ENCODE peak calls at places on chromosomes 4 and X, in ten cellular contexts. M, P, Z, F, I, Y, D, N, L and T are unnamed samples.

GRCh38 chrX:123818243-123818642 is 41.6 kb upstream of the XIAP start:
- DNase-seq in L (no peak), M (peak), D (no peak), Y (no peak), Z (no peak), P (no peak), F (no peak), N (no peak), I (no peak), T (no peak)

GRCh38 chr4:94925764-94926347 is 168.1 kb downstream of the BMPR1B start:
- DNase-seq in Y (no peak), I (no peak), P (no peak), L (no peak), D (no peak), F (no peak), Z (no peak), N (no peak), M (no peak), T (no peak)

GRCh38 chrX:134792077-134792476 is 133.8 kb upstream of the PLAC1 start:
- DNase-seq in D (no peak), M (peak), P (no peak), F (no peak), N (no peak), Y (no peak), I (no peak), Z (no peak), L (no peak), T (no peak)

GRCh38 chr4:55826986-55827385 is 7.4 kb downstream of the EXOC1L start:
- DNase-seq in N (no peak), Y (no peak), L (no peak), D (no peak), M (no peak), P (no peak), I (no peak), Z (no peak), F (no peak), T (no peak)

GRCh38 chr4:112423591-112423990 is 92.4 kb downstream of the NEUROG2 start:
- DNase-seq in P (no peak), L (no peak), N (peak), Y (no peak), F (no peak), M (peak), Z (no peak), I (no peak), D (no peak), T (no peak)

GRCh38 chr4:2064276-2064991 is 5.3 kb downstream of the NAT8L start:
- DNase-seq in Z (peak), N (no peak), D (no peak), Y (no peak), I (peak), M (no peak), L (no peak), P (peak), F (no peak), T (no peak)

GRCh38 chrX:101931494-101932248 is at the start of gene ZMAT1:
- DNase-seq in D (peak), F (peak), N (peak), Y (peak), M (peak), I (peak), P (peak), Z (peak), L (peak), T (peak)

GRCh38 chr4:75490155-75490554 is 24.0 kb downstream of the RCHY1 start:
- DNase-seq in P (no peak), L (no peak), Z (no peak), N (peak), I (no peak), Y (no peak), F (no peak), M (peak), D (no peak), T (no peak)

GRCh38 chr4:162061214-162061613 is 102.6 kb downstream of the FSTL5 start:
- DNase-seq in F (no peak), D (no peak), N (peak), L (no peak), Y (no peak), Z (no peak), P (no peak), I (no peak), M (no peak), T (no peak)

GRCh38 chrX:145825896-145826295 is 8.3 kb downstream of the SLITRK2 start:
- DNase-seq in F (no peak), P (no peak), N (peak), Y (peak), L (no peak), M (no peak), Z (no peak), D (no peak), I (no peak), T (no peak)

DNA sequence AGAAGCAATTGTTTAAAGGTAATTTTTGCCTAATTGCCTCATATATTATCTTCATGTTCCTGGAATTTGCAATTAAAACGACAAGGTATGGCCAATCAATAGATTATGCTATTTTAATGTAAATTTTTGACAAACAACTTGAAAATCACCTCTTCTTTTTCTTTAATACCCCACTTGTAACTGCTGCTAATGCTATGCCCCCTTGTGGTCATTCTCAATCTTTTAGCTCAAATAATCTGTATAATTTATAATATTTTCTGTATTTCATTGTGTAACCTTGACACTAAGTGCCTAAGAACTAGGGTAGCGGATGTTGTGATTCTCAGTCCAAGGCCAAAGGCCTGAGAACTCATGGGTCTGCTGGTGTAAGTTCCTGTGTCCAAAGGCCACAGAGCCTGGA is 831.7 kb upstream of the POU3F4 start:
- DNase-seq in P (no peak), Z (no peak), D (no peak), L (no peak), Y (no peak), M (no peak), N (no peak), I (no peak), F (no peak), T (no peak)
- TF ChIP-seq CTCF in P (no peak), Z (peak), D (peak), L (no peak), Y (no peak), M (peak), N (no peak), I (no peak), F (no peak), T (no peak)

DNA sequence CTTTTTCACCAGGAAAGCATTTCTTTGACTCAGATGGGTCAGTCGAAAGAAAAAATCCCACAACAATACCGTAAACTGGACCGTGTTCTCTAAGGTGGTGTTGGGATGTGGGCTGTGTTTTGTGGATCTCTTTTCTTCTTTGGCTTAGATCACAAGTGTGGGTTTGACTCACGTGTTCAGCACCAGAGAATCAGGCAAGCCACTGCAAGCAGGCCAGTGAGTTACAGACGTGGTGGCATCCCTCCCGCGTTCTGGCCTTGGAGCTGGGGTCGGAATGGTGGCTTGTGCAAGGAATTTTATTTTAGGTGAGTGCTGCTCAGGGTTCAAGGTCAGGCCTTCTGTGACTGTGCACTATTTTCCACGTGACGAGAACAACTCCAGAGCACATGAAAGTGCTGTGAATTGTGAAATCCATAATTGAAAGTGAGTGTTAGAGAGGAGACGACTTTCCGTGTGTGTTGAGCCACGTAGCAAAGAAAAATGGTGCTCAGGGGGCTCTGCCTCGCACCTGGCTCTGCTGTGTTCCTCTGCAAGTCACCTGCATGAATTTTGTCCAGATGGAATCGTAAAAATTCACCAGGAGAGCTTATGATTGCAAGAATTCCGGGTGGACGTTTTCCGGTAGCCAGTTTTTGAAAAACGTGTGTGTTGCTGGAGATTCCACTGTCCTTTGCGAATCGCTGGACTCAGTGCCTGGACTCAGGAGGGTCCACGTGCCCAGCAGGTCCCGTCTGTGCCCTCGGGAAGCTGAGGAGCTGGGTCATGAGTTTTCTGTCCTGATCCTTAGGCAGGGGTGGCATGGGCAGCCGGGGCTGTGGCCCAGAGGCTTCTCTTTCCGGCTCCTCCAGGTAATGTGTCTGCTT is 33.6 kb upstream of the HGFAC start:
- DNase-seq in I (no peak), N (no peak), D (no peak), F (no peak), P (no peak), Y (no peak), L (no peak), Z (peak), M (no peak), T (no peak)
- TF ChIP-seq CTCF in I (no peak), N (no peak), D (no peak), F (no peak), P (no peak), Y (no peak), L (no peak), Z (no peak), M (no peak), T (no peak)

GRCh38 chr4:188719794-188720193 is 580.6 kb downstream of the TRIML1 start:
- DNase-seq in Z (no peak), Y (no peak), F (no peak), P (no peak), M (no peak), L (no peak), I (no peak), N (no peak), D (no peak), T (no peak)
- TF ChIP-seq CTCF in Z (no peak), Y (no peak), F (no peak), P (no peak), M (peak), L (no peak), I (no peak), N (no peak), D (no peak), T (no peak)

GRCh38 chrX:139201924-139202323 is 328.6 kb upstream of the F9 start:
- DNase-seq in Y (no peak), P (no peak), D (no peak), I (no peak), L (no peak), Z (no peak), N (no peak), F (no peak), M (no peak), T (no peak)

GRCh38 chrX:139203681-139204575 is 326.6 kb upstream of the F9 start:
- DNase-seq in Y (no peak), Z (peak), M (no peak), D (no peak), F (no peak), N (no peak), L (no peak), P (peak), I (no peak), T (peak)

GRCh38 chrX:139204576-139204902 is 326.0 kb upstream of the F9 start:
- DNase-seq in M (no peak), P (peak), Z (no peak), I (no peak), N (no peak), D (no peak), L (no peak), Y (no peak), F (no peak), T (no peak)

GRCh38 chrX:139200793-139201192 is 329.7 kb upstream of the F9 start:
- DNase-seq in Z (no peak), I (no peak), M (peak), D (no peak), L (no peak), P (no peak), Y (no peak), N (peak), F (no peak), T (no peak)

GRCh38 chrX:139202742-139203410 is 327.7 kb upstream of the F9 start:
- DNase-seq in M (no peak), D (no peak), I (no peak), Y (no peak), L (no peak), Z (no peak), P (no peak), F (no peak), N (no peak), T (no peak)
- TF ChIP-seq CTCF in M (no peak), D (no peak), I (no peak), Y (no peak), L (no peak), Z (no peak), P (no peak), F (no peak), N (no peak), T (no peak)

GRCh38 chr4:139582044-139582443 is 26.0 kb upstream of the SETD7 start:
- DNase-seq in L (no peak), N (no peak), D (no peak), Y (no peak), I (no peak), P (no peak), F (no peak), Z (no peak), M (peak), T (no peak)
- TF ChIP-seq CTCF in L (no peak), N (no peak), D (no peak), Y (no peak), I (no peak), P (no peak), F (no peak), Z (no peak), M (peak), T (no peak)